ENCODE peak calls at places on chromosomes 12 and 14, in five cellular contexts. Y is NCI-H2029, R is HFFc6, L is LHCN-M2, H is GM23248. P is an unnamed sample.

GRCh38 chr12:123995023-123995422 is 22.0 kb downstream of the ZNF664 start:
- DNase-seq in L (peak), R (peak), H (peak), Y (no peak), P (peak)

GRCh38 chr14:31029016-31029970 is 3.1 kb upstream of the STRN3 start:
- DNase-seq in Y (no peak), R (no peak), L (no peak), H (no peak), P (no peak)

GRCh38 chr14:81509838-81510452 is 23.7 kb downstream of the SEL1L start:
- DNase-seq in R (no peak), H (peak), L (peak), Y (no peak), P (peak)

GRCh38 chr14:20002319-20002718 is 356 bp downstream of the OR4Q2 start:
- DNase-seq in L (no peak), R (no peak), H (no peak), Y (no peak), P (no peak)

GRCh38 chr14:106879241-106879640 is 1352.9 kb downstream of the TMEM121 start:
- DNase-seq in H (peak), R (no peak), Y (peak), L (peak), P (peak)

GRCh38 chr12:79885956-79886490 is 48.9 kb downstream of the PPP1R12A start:
- DNase-seq in Y (no peak), R (no peak), H (no peak), L (no peak), P (no peak)

GRCh38 chr12:111443586-111443985 is 37.9 kb downstream of the SH2B3 start:
- DNase-seq in L (peak), H (peak), R (peak), Y (no peak), P (peak)

GRCh38 chr12:70603044-70603443 is 34.2 kb downstream of the PTPRB start:
- DNase-seq in R (peak), Y (no peak), L (no peak), H (peak), P (no peak)

GRCh38 chr12:111687255-111687654 is 1.4 kb downstream of the ACAD10 start:
- DNase-seq in H (peak), Y (peak), L (peak), R (peak), P (no peak)

GRCh38 chr12:98188649-98189048 is 326.7 kb upstream of the TMPO start:
- DNase-seq in Y (peak), L (no peak), R (no peak), H (peak), P (no peak)

GRCh38 chr14:102215522-102216250 is 76.0 kb downstream of the WDR20 start:
- DNase-seq in R (no peak), L (no peak), H (peak), Y (peak), P (no peak)

GRCh38 chr14:59116984-59117415 is 71.5 kb upstream of the DAAM1 start:
- DNase-seq in H (peak), Y (no peak), L (peak), R (peak), P (peak)

GRCh38 chr12:52350021-52350620 is 17.2 kb downstream of the KRT85 start:
- DNase-seq in L (no peak), Y (no peak), R (no peak), H (no peak), P (no peak)

GRCh38 chr14:99035268-99035667 is 236.7 kb downstream of the BCL11B start:
- DNase-seq in H (peak), Y (peak), R (peak), L (no peak), P (no peak)

GRCh38 chr12:90174198-90174510 is 465.5 kb upstream of the ATP2B1 start:
- DNase-seq in L (peak), R (no peak), Y (no peak), H (peak), P (peak)

GRCh38 chr12:58105225-58106119 is 164.1 kb downstream of the ATP23 start:
- DNase-seq in Y (no peak), R (peak), H (peak), L (peak), P (peak)

GRCh38 chr12:121767525-121768016 is 25.9 kb downstream of the RHOF start:
- DNase-seq in R (peak), H (peak), L (no peak), Y (no peak), P (peak)

GRCh38 chr12:87575906-87576305 is 453.3 kb downstream of the C12orf50 start:
- DNase-seq in Y (no peak), R (no peak), H (no peak), L (no peak), P (no peak)

GRCh38 chr12:119208626-119209061 is 29.9 kb downstream of the HSPB8 start:
- DNase-seq in H (peak), R (peak), Y (peak), L (peak), P (peak)

GRCh38 chr14:69484444-69485113 is at the start of gene PLEKHD1:
- DNase-seq in Y (no peak), R (no peak), H (peak), L (no peak), P (peak)

GRCh38 chr12:91704446-91704845 is 441.2 kb downstream of the BTG1 start:
- DNase-seq in L (peak), Y (peak), R (no peak), H (peak), P (peak)